ENCODE peak calls at places on chromosomes 5 and 9, in eight cellular contexts. X is fibroblast of pulmonary artery, U is progenitor cell of endocrine pancreas, B is astrocyte, S is A673, H is fibroblast of mammary gland, N is lower leg skin, C is RWPE1. F is an unnamed sample.

GRCh38 chr9:68672625-68673024 is 32.4 kb upstream of the PIP5K1B start:
- DNase-seq in X (no peak), U (no peak), B (no peak), S (no peak), H (no peak), N (no peak), C (no peak), F (no peak)

GRCh38 chr9:77587036-77587435 is 61.1 kb downstream of the GNA14 start:
- DNase-seq in X (no peak), U (no peak), B (peak), S (no peak), H (no peak), N (no peak), C (no peak), F (no peak)

GRCh38 chr5:102223542-102224444 is 72.3 kb downstream of the SLCO4C1 start:
- DNase-seq in X (peak), U (no peak), B (peak), S (peak), H (peak), N (no peak), C (no peak), F (peak)

GRCh38 chr5:75460947-75461346 is 50.5 kb downstream of the CERT1 start:
- DNase-seq in X (no peak), U (no peak), B (no peak), S (no peak), H (no peak), N (no peak), C (no peak), F (no peak)

GRCh38 chr9:6356441-6356840 is 28.3 kb downstream of the TPD52L3 start:
- DNase-seq in X (no peak), U (no peak), B (no peak), S (no peak), H (peak), N (no peak), C (no peak), F (no peak)

GRCh38 chr9:74960548-74960947 is 7.8 kb upstream of the C9orf40 start:
- DNase-seq in X (peak), U (no peak), B (peak), S (no peak), H (peak), N (peak), C (peak), F (no peak)

GRCh38 chr5:126358525-126358924 is 64.7 kb upstream of the GRAMD2B start:
- DNase-seq in X (no peak), U (no peak), B (peak), S (no peak), H (peak), N (no peak), C (no peak), F (no peak)

GRCh38 chr5:172436078-172436873 is 18.0 kb downstream of the SH3PXD2B start:
- DNase-seq in X (no peak), U (no peak), B (no peak), S (no peak), H (no peak), N (no peak), C (no peak), F (no peak)

GRCh38 chr5:126339215-126339805 is 83.9 kb upstream of the GRAMD2B start:
- DNase-seq in X (peak), U (peak), B (peak), S (peak), H (peak), N (peak), C (peak), F (peak)

GRCh38 chr5:95620870-95621838 is 1.3 kb downstream of the GPR150 start:
- DNase-seq in X (no peak), U (peak), B (no peak), S (peak), H (no peak), N (no peak), C (no peak), F (peak)

GRCh38 chr5:122119205-122119604 is 10.1 kb upstream of the ZNF474 start:
- DNase-seq in X (no peak), U (no peak), B (no peak), S (no peak), H (no peak), N (no peak), C (no peak), F (no peak)

GRCh38 chr5:44365351-44365750 is 23.9 kb downstream of the FGF10 start:
- DNase-seq in X (peak), U (no peak), B (no peak), S (no peak), H (peak), N (no peak), C (no peak), F (no peak)

GRCh38 chr5:177426566-177427210 is at the start of gene GRK6:
- DNase-seq in X (no peak), U (no peak), B (no peak), S (peak), H (peak), N (peak), C (peak), F (peak)

GRCh38 chr5:151125421-151125820 is 32.2 kb downstream of the ANXA6 start:
- DNase-seq in X (no peak), U (no peak), B (no peak), S (no peak), H (no peak), N (no peak), C (no peak), F (no peak)

GRCh38 chr9:117772960-117773359 is 68.8 kb downstream of the TLR4 start:
- DNase-seq in X (peak), U (no peak), B (peak), S (peak), H (peak), N (no peak), C (peak), F (no peak)

GRCh38 chr9:38144421-38144820 is 75.4 kb upstream of the SHB start:
- DNase-seq in X (peak), U (no peak), B (peak), S (no peak), H (peak), N (no peak), C (no peak), F (no peak)

GRCh38 chr9:39588056-39588814 is 232.8 kb downstream of the SPATA31A1 start:
- DNase-seq in X (no peak), U (no peak), B (no peak), S (no peak), H (no peak), N (no peak), C (no peak), F (no peak)

GRCh38 chr9:121199921-121200320 is 1.7 kb downstream of the RAB14 start:
- DNase-seq in X (no peak), U (no peak), B (no peak), S (no peak), H (no peak), N (no peak), C (no peak), F (no peak)

GRCh38 chr9:105457560-105458294 is 9.9 kb downstream of the FSD1L start:
- DNase-seq in X (no peak), U (no peak), B (no peak), S (no peak), H (no peak), N (no peak), C (no peak), F (no peak)

GRCh38 chr5:2780421-2781171 is 29.1 kb upstream of the IRX2 start:
- DNase-seq in X (no peak), U (peak), B (no peak), S (no peak), H (no peak), N (no peak), C (peak), F (no peak)

GRCh38 chr5:108432024-108432423 is 50.1 kb upstream of the FBXL17 start:
- DNase-seq in X (peak), U (no peak), B (peak), S (no peak), H (peak), N (no peak), C (no peak), F (no peak)

GRCh38 chr5:157366741-157367684 is 93.0 kb upstream of the NIPAL4 start:
- DNase-seq in X (peak), U (no peak), B (peak), S (peak), H (peak), N (no peak), C (no peak), F (no peak)

GRCh38 chr5:32790411-32790951 is 79.4 kb downstream of the NPR3 start:
- DNase-seq in X (peak), U (no peak), B (peak), S (no peak), H (no peak), N (no peak), C (no peak), F (no peak)

GRCh38 chr5:71586052-71586940 is 844 bp upstream of the MCCC2 start:
- DNase-seq in X (peak), U (no peak), B (no peak), S (no peak), H (peak), N (no peak), C (no peak), F (peak)

GRCh38 chr5:135221696-135222095 is 177.3 kb downstream of the MACROH2A1 start:
- DNase-seq in X (no peak), U (no peak), B (no peak), S (no peak), H (no peak), N (peak), C (no peak), F (no peak)

GRCh38 chr5:1769017-1769640 is 30.5 kb downstream of the MRPL36 start:
- DNase-seq in X (no peak), U (no peak), B (no peak), S (no peak), H (no peak), N (no peak), C (no peak), F (no peak)

GRCh38 chr9:6461619-6462018 is 48.6 kb downstream of the UHRF2 start:
- DNase-seq in X (no peak), U (no peak), B (no peak), S (no peak), H (no peak), N (no peak), C (no peak), F (no peak)

DNA sequence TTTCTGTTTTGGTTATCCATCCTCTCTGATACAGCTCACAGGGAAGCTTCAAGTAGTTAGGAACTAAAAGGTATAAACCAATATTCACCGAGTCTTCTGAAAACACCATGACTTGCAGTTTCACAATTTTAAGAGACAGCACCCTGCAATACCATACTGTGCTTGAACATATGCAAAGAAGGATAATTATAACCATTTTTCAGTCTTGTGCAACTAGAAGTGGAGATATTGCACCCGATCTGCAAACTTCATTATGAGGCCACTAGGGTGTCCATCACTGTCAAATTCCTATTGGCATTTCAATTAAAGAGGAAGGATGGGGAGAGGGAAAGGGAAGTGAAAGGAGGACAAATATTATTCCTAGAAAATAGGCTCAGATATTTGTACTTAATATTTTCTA is 32.4 kb upstream of the CEP120 start:
- DNase-seq in X (no peak), U (no peak), B (no peak), S (peak), H (no peak), N (no peak), C (no peak), F (no peak)
- TF ChIP-seq CTCF in X (no peak), U (peak), B (no peak), S (peak), H (no peak), N (no peak), C (no peak), F (no peak)

DNA sequence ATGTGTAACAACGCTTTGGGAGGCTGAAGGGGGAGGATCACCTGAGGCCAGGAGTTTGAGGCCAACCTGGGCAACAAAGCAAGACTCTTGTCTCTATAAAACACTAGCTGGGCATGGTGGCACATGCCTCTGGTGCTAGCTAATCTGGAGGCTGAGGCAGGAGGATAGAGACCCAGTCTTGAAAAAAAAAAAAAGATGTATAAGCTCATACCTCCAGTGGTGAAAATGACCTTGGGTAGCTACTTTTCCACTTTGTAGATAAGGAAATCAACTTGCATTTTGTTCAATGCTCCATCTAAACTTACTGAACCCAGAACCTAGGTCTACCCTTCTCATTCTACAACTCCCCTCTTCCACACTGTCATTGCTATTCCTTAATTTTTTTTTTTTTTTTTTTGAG is 16.5 kb downstream of the ARRDC3 start:
- DNase-seq in X (no peak), U (no peak), B (no peak), S (no peak), H (peak), N (no peak), C (no peak), F (no peak)
- TF ChIP-seq CTCF in X (no peak), U (no peak), B (no peak), S (no peak), H (no peak), N (no peak), C (no peak), F (no peak)

DNA sequence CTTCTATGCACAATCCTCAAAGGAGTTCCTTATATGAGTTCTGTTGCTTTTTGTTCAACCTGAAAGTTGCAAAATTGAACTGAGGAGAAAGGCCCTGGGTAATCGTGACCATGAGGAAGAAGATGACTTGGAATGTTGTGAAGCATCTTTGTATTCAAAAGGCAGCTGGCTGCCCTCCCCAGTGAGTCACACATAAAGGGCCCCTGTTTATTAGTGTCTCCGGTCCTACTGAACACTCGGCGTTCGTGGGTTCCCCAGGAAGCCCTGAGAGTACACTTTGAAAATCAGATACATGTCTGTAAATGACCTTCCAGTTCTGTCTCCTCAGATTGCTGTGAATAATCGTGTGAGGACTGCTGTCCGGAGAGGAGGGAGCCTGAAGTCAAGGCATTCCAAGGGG is 73.6 kb downstream of the C9orf153 start:
- DNase-seq in X (no peak), U (no peak), B (peak), S (no peak), H (peak), N (no peak), C (no peak), F (no peak)
- TF ChIP-seq CTCF in X (no peak), U (no peak), B (no peak), S (no peak), H (no peak), N (no peak), C (no peak), F (no peak)

GRCh38 chr5:54385994-54386393 is 69.5 kb upstream of the HSPB3 start:
- DNase-seq in X (peak), U (no peak), B (no peak), S (peak), H (no peak), N (no peak), C (no peak), F (no peak)
- TF ChIP-seq CTCF in X (no peak), U (no peak), B (no peak), S (no peak), H (no peak), N (no peak), C (no peak), F (no peak)

DNA sequence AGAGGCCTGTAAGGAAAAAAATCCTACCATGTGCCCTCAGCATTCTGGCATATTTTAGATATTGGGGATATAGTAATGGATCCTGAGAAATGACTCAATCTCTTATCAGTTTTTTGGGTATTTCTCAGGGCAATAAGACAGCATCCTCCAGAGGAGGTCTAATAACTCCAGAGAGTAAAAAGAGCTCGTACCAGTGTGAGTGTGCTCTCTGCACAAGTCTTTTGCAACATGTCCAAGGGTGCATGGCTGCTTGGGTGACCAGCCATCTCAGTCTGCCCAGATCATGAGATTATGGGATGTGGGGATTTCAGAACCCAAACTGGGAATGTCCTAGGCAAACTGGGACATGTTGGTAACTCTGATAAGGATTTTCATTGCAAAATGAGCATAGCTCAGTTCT is 15.3 kb downstream of the ASPN start:
- DNase-seq in X (no peak), U (no peak), B (no peak), S (no peak), H (no peak), N (no peak), C (no peak), F (no peak)
- TF ChIP-seq CTCF in X (no peak), U (no peak), B (no peak), S (no peak), H (no peak), N (no peak), C (no peak), F (no peak)